ENCODE peak calls at places on chromosome 22, in nine cellular contexts. N is stimulated activated CD8-positive, alpha-beta memory T cell treated with anti-CD3 and anti-CD28 coated beads, Interleukin-7, amount 100 ng/mL, for 24 hours; S is NCI-H1092; I is CD4-positive, alpha-beta memory T cell; K is amygdala; H is NT2/D1; J is D341Med; T is HCEC 1CT; P is chondrocyte. M is an unnamed sample.

GRCh38 chr22:17303840-17304779 is 65.2 kb upstream of the CECR2 start:
- DNase-seq in I (peak; percentile 68), J (peak; percentile 20), N (peak; percentile 15), P (no peak), K (no peak), S (no peak), T (no peak), H (no peak), M (no peak)

GRCh38 chr22:45242778-45243191 is 2.1 kb upstream of the KIAA0930 start:
- DNase-seq in H (no peak), K (peak; percentile 61), T (no peak), S (peak; percentile 69), I (no peak), J (peak; percentile 40), N (no peak), P (no peak), M (no peak)

GRCh38 chr22:19853058-19853878 is 1.4 kb downstream of the GNB1L start:
- DNase-seq in H (no peak), I (no peak), P (no peak), S (no peak), N (no peak), J (peak; percentile 31), T (no peak), K (no peak), M (no peak)

GRCh38 chr22:45511847-45512261 is 9.2 kb downstream of the FBLN1 start:
- DNase-seq in T (peak; percentile 96), P (no peak), H (no peak), K (no peak), I (no peak), S (no peak), N (no peak), J (no peak), M (no peak)

GRCh38 chr22:45777046-45777851 is 105.6 kb downstream of the ATXN10 start:
- DNase-seq in S (no peak), K (no peak), N (no peak), I (no peak), P (no peak), T (no peak), H (no peak), J (peak; percentile 52), M (no peak)

GRCh38 chr22:38802671-38803121 is 8.8 kb upstream of the DNAL4 start:
- DNase-seq in K (no peak), P (no peak), H (no peak), T (peak; percentile 87), N (no peak), S (peak; percentile 22), J (peak; percentile 41), I (no peak), M (peak; percentile 52)

GRCh38 chr22:30922151-30922611 is 46.4 kb downstream of the MORC2 start:
- DNase-seq in S (no peak), K (peak; percentile 36), H (no peak), T (no peak), P (no peak), I (peak; percentile 79), J (peak; percentile 36), N (peak; percentile 64), M (no peak)

GRCh38 chr22:19121631-19122142 is 525 bp downstream of the DGCR2 start:
- DNase-seq in T (peak; percentile 21), J (peak; percentile 78), H (no peak), I (no peak), P (no peak), S (peak; percentile 15), N (no peak), K (peak; percentile 48), M (peak; percentile 63)

GRCh38 chr22:23305321-23305910 is 125.1 kb downstream of the BCR start:
- DNase-seq in N (no peak), H (no peak), I (no peak), P (peak; percentile 79), K (peak; percentile 50), S (no peak), J (no peak), T (peak; percentile 67), M (no peak)

GRCh38 chr22:44723801-44724200 is 21.8 kb downstream of the PRR5 start:
- DNase-seq in J (no peak), S (no peak), K (no peak), H (no peak), P (no peak), N (no peak), T (no peak), I (no peak), M (no peak)

GRCh38 chr22:47568700-47569099 is 806.2 kb downstream of the TBC1D22A start:
- DNase-seq in N (no peak), P (no peak), J (no peak), S (no peak), I (no peak), K (no peak), T (no peak), H (no peak), M (no peak)

GRCh38 chr22:23110190-23110921 is 31.4 kb downstream of the RSPH14 start:
- DNase-seq in S (peak; percentile 82), T (no peak), I (no peak), N (no peak), P (no peak), K (peak; percentile 21), J (no peak), H (no peak), M (no peak)

GRCh38 chr22:33023119-33023827 is 34.9 kb downstream of the SYN3 start:
- DNase-seq in T (no peak), I (no peak), N (no peak), S (no peak), P (no peak), H (no peak), J (no peak), K (no peak), M (peak; percentile 28)

GRCh38 chr22:18987765-18988164 is 51.7 kb upstream of the PRODH start:
- DNase-seq in T (no peak), I (no peak), S (no peak), N (no peak), K (no peak), P (no peak), H (no peak), J (peak; percentile 58), M (peak; percentile 43)

GRCh38 chr22:42116848-42117424 is 13.7 kb downstream of the CYP2D6 start:
- DNase-seq in I (no peak), N (no peak), H (no peak), J (no peak), K (no peak), S (no peak), P (no peak), T (no peak), M (no peak)

GRCh38 chr22:18145676-18146388 is 4.1 kb upstream of the USP18 start:
- DNase-seq in H (no peak), I (no peak), S (no peak), J (no peak), T (no peak), N (no peak), P (no peak), K (no peak), M (no peak)

GRCh38 chr22:36104988-36105387 is 55.6 kb downstream of the APOL3 start:
- DNase-seq in J (no peak), P (peak; percentile 5), N (no peak), I (no peak), H (no peak), K (no peak), T (peak; percentile 30), S (no peak), M (no peak)

GRCh38 chr22:38411016-38411415 is 44.0 kb downstream of the KCNJ4 start:
- DNase-seq in N (no peak), K (no peak), P (no peak), I (no peak), S (no peak), T (no peak), H (no peak), J (no peak), M (no peak)